ENCODE peak calls at places on chromosomes 1 and 21, in eight cellular contexts. G is progenitor cell of endocrine pancreas, J is HFF-Myc, N is IMR-90, V is omental fat pad, Q is HFFc6, K is colonic mucosa, A is B cell. D is an unnamed sample.

GRCh38 chr1:204503122-204503912 is 8.7 kb upstream of the PIK3C2B start:
- DNase-seq in G (no peak), J (no peak), N (peak), V (no peak), Q (peak), K (peak), A (no peak), D (no peak)

GRCh38 chr1:30085814-30086770 is 637.3 kb downstream of the MATN1 start:
- DNase-seq in G (peak), J (no peak), N (peak), V (peak), Q (no peak), K (peak), A (no peak), D (no peak)

GRCh38 chr1:6026095-6026809 is 19.4 kb upstream of the KCNAB2 start:
- DNase-seq in G (no peak), J (peak), N (peak), V (peak), Q (peak), K (peak), A (peak), D (no peak)

GRCh38 chr1:153945131-153945794 is 1.3 kb downstream of the DENND4B start:
- DNase-seq in G (no peak), J (no peak), N (peak), V (no peak), Q (peak), K (peak), A (peak), D (no peak)

GRCh38 chr1:101025283-101025679 is 303 bp downstream of the DPH5 start:
- DNase-seq in G (no peak), J (no peak), N (peak), V (no peak), Q (peak), K (peak), A (no peak), D (no peak)

GRCh38 chr1:242523282-242523967 is 1.1 kb downstream of the PLD5 start:
- DNase-seq in G (no peak), J (no peak), N (no peak), V (no peak), Q (no peak), K (no peak), A (peak), D (no peak)

GRCh38 chr1:47991187-47991586 is 6.0 kb downstream of the TRABD2B start:
- DNase-seq in G (no peak), J (peak), N (no peak), V (no peak), Q (peak), K (no peak), A (no peak), D (peak)

GRCh38 chr1:202501281-202501680 is 152.8 kb downstream of the PPP1R12B start:
- DNase-seq in G (no peak), J (no peak), N (peak), V (no peak), Q (peak), K (no peak), A (no peak), D (peak)

GRCh38 chr1:67551375-67551774 is 121.2 kb upstream of the SERBP1 start:
- DNase-seq in G (no peak), J (no peak), N (no peak), V (no peak), Q (no peak), K (no peak), A (no peak), D (no peak)

GRCh38 chr1:12229386-12229834 is 420 bp upstream of the VPS13D start:
- DNase-seq in G (no peak), J (no peak), N (no peak), V (no peak), Q (no peak), K (no peak), A (no peak), D (no peak)

GRCh38 chr1:74271503-74271902 is 36.3 kb downstream of the TNNI3K start:
- DNase-seq in G (no peak), J (no peak), N (no peak), V (no peak), Q (no peak), K (no peak), A (no peak), D (no peak)

GRCh38 chr1:11130406-11130805 is 30.7 kb upstream of the EXOSC10 start:
- DNase-seq in G (no peak), J (no peak), N (no peak), V (no peak), Q (no peak), K (no peak), A (no peak), D (no peak)

GRCh38 chr1:29688477-29689365 is 452.4 kb downstream of the PTPRU start:
- DNase-seq in G (no peak), J (no peak), N (peak), V (no peak), Q (peak), K (no peak), A (no peak), D (no peak)

GRCh38 chr1:117609471-117609911 is 3.6 kb downstream of the TENT5C start:
- DNase-seq in G (no peak), J (no peak), N (peak), V (no peak), Q (no peak), K (no peak), A (no peak), D (no peak)

GRCh38 chr1:33519240-33519884 is 46.9 kb downstream of the ZSCAN20 start:
- DNase-seq in G (no peak), J (no peak), N (no peak), V (no peak), Q (no peak), K (no peak), A (no peak), D (no peak)

GRCh38 chr1:170618418-170618817 is 45.5 kb upstream of the PRRX1 start:
- DNase-seq in G (no peak), J (no peak), N (no peak), V (no peak), Q (no peak), K (no peak), A (no peak), D (no peak)

GRCh38 chr1:178768423-178768822 is 43.4 kb downstream of the RALGPS2 start:
- DNase-seq in G (no peak), J (no peak), N (no peak), V (no peak), Q (peak), K (no peak), A (no peak), D (no peak)

GRCh38 chr1:189616893-189617292 is 860.8 kb downstream of the BRINP3 start:
- DNase-seq in G (no peak), J (no peak), N (peak), V (no peak), Q (no peak), K (no peak), A (no peak), D (no peak)

DNA sequence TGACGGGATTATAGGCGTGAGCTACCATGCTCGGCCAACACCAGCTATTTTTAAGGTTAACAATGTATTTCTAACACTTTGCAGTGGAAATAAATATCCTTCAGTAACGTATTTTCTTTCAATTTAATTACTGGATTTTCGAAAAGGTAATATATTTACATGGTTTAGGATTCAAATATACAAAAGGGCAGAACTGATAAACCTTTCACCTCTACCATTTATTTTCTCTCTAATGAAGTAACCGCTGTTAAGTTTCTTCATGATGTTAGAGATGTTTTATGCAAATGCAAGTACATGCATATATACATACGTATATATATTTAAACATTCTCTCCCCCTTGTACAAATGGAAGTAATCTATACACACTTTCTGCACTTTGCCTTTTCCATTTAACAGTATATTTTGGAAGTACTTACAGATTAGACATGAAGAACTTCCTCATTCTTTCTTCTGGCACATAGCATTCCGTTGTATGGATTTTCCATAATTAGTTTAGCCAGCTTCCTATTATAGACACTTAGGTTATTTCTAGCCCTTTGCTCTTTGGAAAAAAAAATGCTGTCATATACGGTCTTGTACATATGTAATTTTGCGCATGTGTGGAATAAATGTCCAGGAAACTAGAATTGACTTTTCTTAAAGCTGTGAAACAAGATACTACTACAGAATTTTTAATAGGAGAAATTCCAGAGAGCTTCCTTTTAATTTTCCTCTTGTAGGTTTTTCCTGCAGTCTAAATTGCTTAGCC is 14.9 kb upstream of the HJV start:
- DNase-seq in G (no peak), J (no peak), N (no peak), V (no peak), Q (no peak), K (no peak), A (no peak), D (no peak)
- TF ChIP-seq CTCF in G (no peak), J (no peak), N (no peak), V (no peak), Q (no peak), K (no peak), A (no peak), D (no peak)

GRCh38 chr21:41290106-41290799 is 26.3 kb upstream of the FAM3B start:
- DNase-seq in G (no peak), J (no peak), N (no peak), V (no peak), Q (no peak), K (no peak), A (no peak), D (no peak)

GRCh38 chr21:41294548-41295231 is 21.9 kb upstream of the FAM3B start:
- DNase-seq in G (no peak), J (no peak), N (no peak), V (no peak), Q (no peak), K (no peak), A (no peak), D (no peak)

GRCh38 chr21:41289431-41289830 is 27.2 kb upstream of the FAM3B start:
- DNase-seq in G (no peak), J (no peak), N (peak), V (no peak), Q (no peak), K (no peak), A (no peak), D (no peak)
- TF ChIP-seq CTCF in G (peak), J (no peak), N (no peak), V (no peak), Q (no peak), K (no peak), A (no peak), D (no peak)

GRCh38 chr1:119448112-119448511 is 33.2 kb downstream of the HSD3B2 start:
- DNase-seq in G (no peak), J (no peak), N (no peak), V (no peak), Q (no peak), K (no peak), A (no peak), D (no peak)

GRCh38 chr1:119451158-119451557 is 36.2 kb downstream of the HSD3B2 start:
- DNase-seq in G (no peak), J (no peak), N (no peak), V (no peak), Q (no peak), K (no peak), A (no peak), D (no peak)

GRCh38 chr1:119447344-119447743 is 32.4 kb downstream of the HSD3B2 start:
- DNase-seq in G (no peak), J (no peak), N (no peak), V (no peak), Q (no peak), K (no peak), A (no peak), D (no peak)

GRCh38 chr1:119452085-119452484 is 37.1 kb downstream of the HSD3B2 start:
- DNase-seq in G (no peak), J (no peak), N (no peak), V (no peak), Q (no peak), K (no peak), A (no peak), D (no peak)

DNA sequence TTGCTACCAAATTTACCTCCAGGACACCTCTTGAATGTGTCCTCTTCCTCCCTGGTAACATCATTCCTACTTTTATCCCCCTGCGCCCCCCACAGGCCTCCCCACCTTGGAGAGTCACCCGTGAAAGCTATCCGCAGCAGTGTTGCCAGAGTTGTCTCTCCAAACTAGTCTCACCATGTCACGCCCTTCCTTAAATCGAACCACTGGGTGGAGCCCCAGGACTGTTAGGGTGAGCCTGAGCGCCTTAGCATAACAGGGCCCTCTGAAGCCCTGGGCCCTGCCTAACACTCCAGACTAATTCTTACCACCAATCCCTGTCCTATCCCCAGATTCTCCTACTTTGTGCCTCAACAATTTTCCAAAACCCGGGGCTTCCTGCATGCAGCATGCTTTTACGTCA is 35.0 kb downstream of the HSD3B2 start:
- DNase-seq in G (no peak), J (no peak), N (no peak), V (no peak), Q (no peak), K (no peak), A (no peak), D (no peak)
- TF ChIP-seq CTCF in G (peak), J (no peak), N (no peak), V (no peak), Q (peak), K (no peak), A (no peak), D (no peak)

DNA sequence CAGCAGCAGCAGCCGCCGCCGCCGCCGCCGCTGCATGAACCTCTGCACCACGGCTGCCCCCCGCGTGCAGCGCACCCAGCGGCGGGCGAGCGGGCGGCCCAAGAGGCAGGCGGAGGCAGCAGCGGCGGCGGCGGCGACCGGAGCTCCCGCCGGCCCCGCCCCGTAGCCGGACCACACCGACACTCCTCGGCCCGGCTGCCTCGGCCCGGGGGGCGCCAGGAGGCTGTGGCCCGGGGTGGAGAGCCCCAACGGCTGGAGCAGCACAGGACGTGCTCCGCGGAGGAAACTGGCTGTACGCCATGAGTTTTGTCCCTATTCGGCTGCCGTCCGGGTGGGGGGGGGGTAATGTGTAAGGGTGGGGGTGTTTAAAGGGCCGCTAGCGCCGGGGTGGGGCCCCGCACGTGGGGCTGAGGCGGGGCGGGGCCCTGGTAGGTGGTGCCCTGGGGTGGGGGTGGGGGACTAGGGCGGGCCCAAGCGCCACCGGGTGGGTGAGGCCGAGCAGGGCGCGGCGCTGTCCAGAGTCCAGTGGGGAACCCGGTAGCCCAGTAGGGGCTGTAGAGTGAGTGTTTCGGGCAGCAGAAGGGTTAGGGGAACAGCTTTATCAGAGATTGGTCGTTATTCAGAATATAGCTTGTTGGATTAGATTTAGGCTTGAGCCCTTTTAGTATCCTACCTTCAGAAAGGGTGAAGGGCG is at the start of gene FAM78B:
- DNase-seq in G (peak), J (peak), N (peak), V (peak), Q (no peak), K (peak), A (peak), D (peak)
- TF ChIP-seq CTCF in G (peak), J (no peak), N (no peak), V (no peak), Q (no peak), K (no peak), A (no peak), D (no peak)